ENCODE peak calls at places on chromosomes 11 and 22, in nine cellular contexts. B is brain microvascular endothelial cell; X is CD8-positive, alpha-beta memory T cell; E is NCI-H2107; M is GOT3; Z is epithelial cell of proximal tubule; R is pancreas; L is adrenal gland; D is nucleus accumbens. O is an unnamed sample.

GRCh38 chr22:46792061-46792796 is 29.8 kb downstream of the TBC1D22A start:
- DNase-seq in B (no peak), X (no peak), E (no peak), M (no peak), Z (no peak), R (no peak), L (no peak), D (no peak), O (no peak)

GRCh38 chr11:119721129-119722120 is 7.6 kb downstream of the NECTIN1 start:
- DNase-seq in B (no peak), X (no peak), E (no peak), M (no peak), Z (no peak), R (no peak), L (no peak), D (no peak), O (peak; percentile 69)

GRCh38 chr22:34105461-34106062 is 185.3 kb upstream of the LARGE1 start:
- DNase-seq in B (no peak), X (no peak), E (no peak), M (no peak), Z (no peak), R (peak; percentile 67), L (peak; percentile 55), D (no peak), O (peak; percentile 12)

GRCh38 chr11:106306942-106307341 is 229.5 kb downstream of the AASDHPPT start:
- DNase-seq in B (no peak), X (no peak), E (no peak), M (no peak), Z (no peak), R (no peak), L (no peak), D (no peak), O (peak; percentile 3)

GRCh38 chr11:118224512-118225180 is at the start of gene JAML:
- DNase-seq in B (no peak), X (peak; percentile 31), E (no peak), M (no peak), Z (no peak), R (no peak), L (no peak), D (no peak), O (no peak)

GRCh38 chr11:94933225-94934130 is 39.9 kb downstream of the CWC15 start:
- DNase-seq in B (peak; percentile 99), X (no peak), E (no peak), M (no peak), Z (no peak), R (no peak), L (peak; percentile 21), D (no peak), O (peak; percentile 88)

GRCh38 chr11:3686751-3687150 is 15.6 kb upstream of the CHRNA10 start:
- DNase-seq in B (peak; percentile 48), X (no peak), E (no peak), M (no peak), Z (no peak), R (no peak), L (no peak), D (no peak), O (peak; percentile 8)

GRCh38 chr11:63839508-63840355 is 822 bp downstream of the MARK2 start:
- DNase-seq in B (no peak), X (no peak), E (no peak), M (no peak), Z (no peak), R (peak; percentile 89), L (peak; percentile 44), D (no peak), O (peak; percentile 25)

GRCh38 chr22:46002757-46003270 is 25.9 kb upstream of the WNT7B start:
- DNase-seq in B (no peak), X (no peak), E (no peak), M (no peak), Z (no peak), R (no peak), L (peak; percentile 75), D (no peak), O (peak; percentile 33)

GRCh38 chr11:116930177-116930576 is 92.8 kb upstream of the APOA1 start:
- DNase-seq in B (peak; percentile 20), X (peak; percentile 17), E (no peak), M (no peak), Z (no peak), R (no peak), L (no peak), D (no peak), O (peak; percentile 30)

GRCh38 chr11:11931461-11932055 is 76.9 kb downstream of the DKK3 start:
- DNase-seq in B (peak; percentile 56), X (no peak), E (peak; percentile 2), M (no peak), Z (peak; percentile 19), R (no peak), L (peak; percentile 28), D (peak; percentile 10), O (no peak)

GRCh38 chr11:9851366-9851765 is 187.5 kb downstream of the SWAP70 start:
- DNase-seq in B (no peak), X (no peak), E (no peak), M (no peak), Z (no peak), R (no peak), L (no peak), D (no peak), O (no peak)

GRCh38 chr11:73236879-73237278 is 18.8 kb downstream of the P2RY2 start:
- DNase-seq in B (no peak), X (no peak), E (no peak), M (no peak), Z (no peak), R (no peak), L (peak; percentile 36), D (no peak), O (peak; percentile 23)

O was measured in MG63.